ENCODE peak calls at places on chromosomes 4 and X, in seven cellular contexts. O, X, G, V, P, M and U are unnamed samples.

GRCh38 chrX:12065251-12065650 is 73.0 kb upstream of the FRMPD4 start:
- DNase-seq in M (peak), X (no peak), P (no peak), G (peak), V (no peak), O (no peak), U (no peak)

GRCh38 chrX:94107981-94108380 is 434.0 kb downstream of the FAM133A start:
- DNase-seq in P (no peak), M (peak), O (no peak), V (no peak), X (no peak), G (no peak), U (no peak)

GRCh38 chrX:22276781-22277180 is 4.1 kb downstream of the CBLL2 start:
- DNase-seq in O (no peak), G (peak), P (no peak), V (no peak), X (no peak), M (no peak), U (no peak)

GRCh38 chrX:10015711-10016515 is 48.8 kb downstream of the CLDN34 start:
- DNase-seq in O (no peak), M (peak), P (no peak), V (no peak), G (no peak), X (peak), U (peak)

GRCh38 chr4:53717064-53717549 is 125.8 kb upstream of the LNX1 start:
- DNase-seq in P (no peak), X (no peak), G (no peak), M (no peak), O (no peak), V (no peak), U (no peak)

GRCh38 chr4:149727663-149728062 is 88.0 kb downstream of the IQCM start:
- DNase-seq in G (no peak), O (no peak), X (no peak), M (no peak), P (no peak), V (no peak), U (no peak)

GRCh38 chr4:15659768-15660394 is 4.7 kb upstream of the FBXL5 start:
- DNase-seq in P (no peak), M (peak), V (no peak), X (no peak), O (no peak), G (peak), U (no peak)

GRCh38 chr4:170271723-170272122 is 182.0 kb upstream of the AADAT start:
- DNase-seq in V (no peak), O (no peak), P (no peak), M (no peak), G (no peak), X (no peak), U (no peak)

GRCh38 chr4:74451214-74451661 is 6.3 kb downstream of the AREG start:
- DNase-seq in P (no peak), O (no peak), G (peak), X (no peak), M (no peak), V (no peak), U (no peak)

GRCh38 chrX:129823115-129823514 is 20.6 kb downstream of the ZDHHC9 start:
- DNase-seq in M (peak), V (no peak), G (peak), X (no peak), O (peak), P (peak), U (no peak)

GRCh38 chr4:86919824-86920223 is 15.0 kb upstream of the AFF1 start:
- DNase-seq in M (no peak), X (no peak), O (no peak), V (no peak), G (no peak), P (no peak), U (no peak)

GRCh38 chr4:172169871-172170270 is 356.7 kb downstream of the GALNTL6 start:
- DNase-seq in V (no peak), O (no peak), P (no peak), M (no peak), X (no peak), G (no peak), U (no peak)

GRCh38 chr4:73901031-73901430 is 31.8 kb downstream of the CXCL1 start:
- DNase-seq in V (peak), X (no peak), G (peak), P (no peak), O (no peak), M (no peak), U (no peak)

GRCh38 chr4:128393111-128393704 is 105.6 kb upstream of the PGRMC2 start:
- DNase-seq in G (peak), V (no peak), P (no peak), X (no peak), M (no peak), O (no peak), U (no peak)

GRCh38 chr4:185839204-185839712 is 27.3 kb upstream of the SORBS2 start:
- DNase-seq in M (peak), X (peak), G (peak), P (no peak), V (peak), O (no peak), U (no peak)

GRCh38 chrX:109393859-109394258 is 88.0 kb downstream of the GUCY2F start:
- DNase-seq in V (no peak), P (no peak), G (no peak), M (no peak), O (no peak), X (no peak), U (no peak)

GRCh38 chr4:41072021-41072777 is 142.1 kb downstream of the APBB2 start:
- DNase-seq in X (no peak), M (no peak), O (no peak), P (no peak), V (no peak), G (peak), U (no peak)